ENCODE peak calls at places on chromosomes 13 and 19, in six cellular contexts. N is GM13977; H is smooth muscle cell of the brain vasculature; E is Calu3; O is T-helper 2 cell treated with Interferon-gamma antibody and Interleukin-4, amounts not matched to agents 5 μg/mL and 100 μg/mL, for 36 hours; W is AG20443. A is an unnamed sample.

GRCh38 chr19:43984687-43985000 is 656 bp downstream of the ZNF155 start:
- DNase-seq in N (no peak), H (no peak), E (no peak), O (no peak), W (peak), A (no peak)

GRCh38 chr19:47444388-47444821 is 25.1 kb upstream of the MEIS3 start:
- DNase-seq in N (no peak), H (no peak), E (no peak), O (no peak), W (no peak), A (peak)

GRCh38 chr19:20423381-20424207 is 142.0 kb downstream of the ZNF737 start:
- DNase-seq in N (peak), H (peak), E (peak), O (peak), W (peak), A (no peak)

GRCh38 chr19:51097166-51097736 is 11.0 kb downstream of the CTU1 start:
- DNase-seq in N (peak), H (no peak), E (peak), O (peak), W (peak), A (peak)

GRCh38 chr19:6062274-6062673 is 48.0 kb downstream of the RFX2 start:
- DNase-seq in N (no peak), H (no peak), E (no peak), O (peak), W (peak), A (no peak)

GRCh38 chr13:98544105-98544710 is 32.7 kb downstream of the STK24 start:
- DNase-seq in N (no peak), H (no peak), E (no peak), O (no peak), W (no peak), A (no peak)

GRCh38 chr19:1263198-1263597 is 5.9 kb upstream of the CIRBP start:
- DNase-seq in N (peak), H (no peak), E (no peak), O (no peak), W (no peak), A (no peak)

GRCh38 chr19:8673281-8673891 is 25.2 kb downstream of the ACTL9 start:
- DNase-seq in N (no peak), H (no peak), E (no peak), O (no peak), W (no peak), A (no peak)